ENCODE peak calls at places on chromosomes 12 and 14, in seven cellular contexts. W, H, S, E, B, N and M are unnamed samples.

GRCh38 chr12:56670836-56671235 is 17.2 kb downstream of the PTGES3 start:
- DNase-seq in W (no peak), H (no peak), S (no peak), E (no peak), B (no peak), N (no peak), M (no peak)

GRCh38 chr12:89501793-89502192 is 22.8 kb downstream of the GALNT4 start:
- DNase-seq in W (no peak), H (no peak), S (no peak), E (no peak), B (no peak), N (no peak), M (no peak)

GRCh38 chr12:113039911-113040425 is 16.6 kb upstream of the DTX1 start:
- DNase-seq in W (peak), H (no peak), S (peak), E (no peak), B (no peak), N (no peak), M (no peak)

GRCh38 chr12:55072093-55072492 is 52.3 kb downstream of the NEUROD4 start:
- DNase-seq in W (peak), H (peak), S (peak), E (no peak), B (no peak), N (peak), M (no peak)

GRCh38 chr12:69099201-69099837 is 140.1 kb upstream of the CPSF6 start:
- DNase-seq in W (no peak), H (peak), S (no peak), E (no peak), B (no peak), N (no peak), M (no peak)

GRCh38 chr12:62671321-62671720 is 204.7 kb downstream of the MON2 start:
- DNase-seq in W (no peak), H (no peak), S (peak), E (no peak), B (no peak), N (no peak), M (no peak)

GRCh38 chr14:38808734-38809455 is 294.1 kb downstream of the SEC23A start:
- DNase-seq in W (peak), H (peak), S (no peak), E (no peak), B (no peak), N (no peak), M (no peak)

GRCh38 chr12:108738165-108738564 is 6.8 kb upstream of the CORO1C start:
- DNase-seq in W (no peak), H (no peak), S (no peak), E (no peak), B (no peak), N (no peak), M (no peak)

GRCh38 chr12:3247596-3248270 is 170.6 kb downstream of the TSPAN9 start:
- DNase-seq in W (no peak), H (no peak), S (no peak), E (no peak), B (no peak), N (no peak), M (no peak)

GRCh38 chr12:78519422-78519821 is 345.2 kb upstream of the SYT1 start:
- DNase-seq in W (no peak), H (no peak), S (no peak), E (no peak), B (no peak), N (no peak), M (no peak)

GRCh38 chr14:30389901-30390394 is 169.0 kb upstream of the G2E3 start:
- DNase-seq in W (no peak), H (peak), S (no peak), E (no peak), B (no peak), N (no peak), M (no peak)

GRCh38 chr12:116662612-116663144 is 75.2 kb downstream of the SPRING1 start:
- DNase-seq in W (no peak), H (peak), S (no peak), E (peak), B (no peak), N (no peak), M (no peak)

GRCh38 chr12:77578471-77579262 is 252.0 kb upstream of the NAV3 start:
- DNase-seq in W (no peak), H (no peak), S (peak), E (peak), B (no peak), N (no peak), M (no peak)

GRCh38 chr14:89184952-89185351 is 232.1 kb downstream of the FOXN3 start:
- DNase-seq in W (no peak), H (no peak), S (no peak), E (no peak), B (no peak), N (no peak), M (no peak)

GRCh38 chr12:8544295-8544694 is 3.6 kb upstream of the CLEC4E start:
- DNase-seq in W (peak), H (peak), S (peak), E (peak), B (no peak), N (peak), M (peak)

GRCh38 chr12:132438139-132438700 is 51.7 kb upstream of the FBRSL1 start:
- DNase-seq in W (no peak), H (no peak), S (no peak), E (no peak), B (no peak), N (no peak), M (no peak)

GRCh38 chr14:55701638-55702037 is 121.6 kb downstream of the KTN1 start:
- DNase-seq in W (peak), H (no peak), S (peak), E (no peak), B (peak), N (no peak), M (no peak)

GRCh38 chr12:65561798-65562382 is 262.4 kb upstream of the HMGA2 start:
- DNase-seq in W (peak), H (no peak), S (peak), E (peak), B (no peak), N (no peak), M (no peak)

GRCh38 chr14:70670992-70671651 is 29.4 kb downstream of the TTC9 start:
- DNase-seq in W (no peak), H (no peak), S (no peak), E (no peak), B (no peak), N (no peak), M (no peak)

GRCh38 chr12:26845984-26846383 is 13.0 kb upstream of the ITPR2 start:
- DNase-seq in W (no peak), H (no peak), S (peak), E (peak), B (no peak), N (no peak), M (no peak)

GRCh38 chr12:26697217-26697616 is 135.8 kb downstream of the ITPR2 start:
- DNase-seq in W (no peak), H (no peak), S (no peak), E (no peak), B (no peak), N (no peak), M (no peak)

GRCh38 chr14:99687284-99688209 is 3.4 kb downstream of the CYP46A1 start:
- DNase-seq in W (peak), H (peak), S (no peak), E (no peak), B (no peak), N (no peak), M (peak)

GRCh38 chr12:42735869-42736361 is 146.4 kb upstream of the PRICKLE1 start:
- DNase-seq in W (no peak), H (no peak), S (no peak), E (no peak), B (no peak), N (no peak), M (no peak)

GRCh38 chr12:123427036-123427769 is 9.3 kb downstream of the RILPL2 start:
- DNase-seq in W (no peak), H (no peak), S (no peak), E (no peak), B (no peak), N (no peak), M (no peak)

GRCh38 chr12:5498081-5498480 is 66.2 kb downstream of the NTF3 start:
- DNase-seq in W (no peak), H (no peak), S (no peak), E (no peak), B (peak), N (no peak), M (no peak)

GRCh38 chr12:120066341-120066740 is 50.2 kb downstream of the RAB35 start:
- DNase-seq in W (peak), H (no peak), S (no peak), E (no peak), B (no peak), N (no peak), M (no peak)

GRCh38 chr12:125330645-125331341 is 265.6 kb downstream of the AACS start:
- DNase-seq in W (peak), H (peak), S (peak), E (no peak), B (no peak), N (peak), M (peak)

GRCh38 chr12:778615-779014 is 26.2 kb downstream of the WNK1 start:
- DNase-seq in W (no peak), H (no peak), S (no peak), E (no peak), B (no peak), N (no peak), M (no peak)

GRCh38 chr12:9951026-9951652 is 19.0 kb upstream of the CLEC2A start:
- DNase-seq in W (no peak), H (no peak), S (no peak), E (no peak), B (no peak), N (peak), M (no peak)

GRCh38 chr14:75979641-75980422 is 2.0 kb downstream of the TGFB3 start:
- DNase-seq in W (no peak), H (no peak), S (peak), E (no peak), B (no peak), N (no peak), M (no peak)

GRCh38 chr14:60161176-60162107 is 3.8 kb downstream of the DHRS7 start:
- DNase-seq in W (peak), H (peak), S (peak), E (no peak), B (no peak), N (no peak), M (no peak)

GRCh38 chr12:104656921-104657320 is 200.2 kb downstream of the CHST11 start:
- DNase-seq in W (no peak), H (no peak), S (peak), E (peak), B (no peak), N (no peak), M (no peak)

GRCh38 chr14:67710209-67710608 is 8.5 kb downstream of the RDH12 start:
- DNase-seq in W (peak), H (peak), S (peak), E (no peak), B (no peak), N (no peak), M (no peak)

GRCh38 chr12:46985816-46986215 is 93.6 kb upstream of the PCED1B start:
- DNase-seq in W (no peak), H (no peak), S (no peak), E (no peak), B (no peak), N (no peak), M (no peak)
- TF ChIP-seq CTCF in W (no peak), H (no peak), S (no peak), E (no peak), B (no peak), N (no peak), M (no peak)

GRCh38 chr14:50062438-50063039 is 53.8 kb downstream of the VCPKMT start:
- DNase-seq in W (peak), H (peak), S (peak), E (no peak), B (no peak), N (peak), M (no peak)
- TF ChIP-seq CTCF in W (peak), H (no peak), S (no peak), E (no peak), B (no peak), N (no peak), M (no peak)

DNA sequence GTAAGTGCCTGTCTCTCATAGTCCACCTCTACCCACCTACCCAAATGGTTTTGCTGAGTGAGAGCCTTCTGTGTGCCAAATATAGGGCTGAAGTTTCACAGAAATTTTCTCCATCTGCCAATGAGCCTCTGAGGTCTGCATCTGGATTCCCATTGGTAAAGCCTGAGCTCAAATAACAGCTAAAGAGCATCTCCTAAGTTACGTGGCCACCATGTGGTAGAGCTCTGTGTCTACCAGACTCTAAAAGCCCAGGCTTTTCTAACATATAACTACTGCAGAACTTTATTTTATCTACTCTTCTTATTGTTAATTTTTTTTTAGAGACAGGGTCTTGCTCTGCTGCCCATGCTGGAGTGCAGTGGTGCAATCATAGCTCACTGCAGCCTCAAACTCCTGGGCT is 16.0 kb downstream of the AMDHD1 start:
- DNase-seq in W (peak), H (peak), S (peak), E (no peak), B (no peak), N (no peak), M (no peak)
- TF ChIP-seq CTCF in W (peak), H (peak), S (no peak), E (peak), B (peak), N (no peak), M (peak)

DNA sequence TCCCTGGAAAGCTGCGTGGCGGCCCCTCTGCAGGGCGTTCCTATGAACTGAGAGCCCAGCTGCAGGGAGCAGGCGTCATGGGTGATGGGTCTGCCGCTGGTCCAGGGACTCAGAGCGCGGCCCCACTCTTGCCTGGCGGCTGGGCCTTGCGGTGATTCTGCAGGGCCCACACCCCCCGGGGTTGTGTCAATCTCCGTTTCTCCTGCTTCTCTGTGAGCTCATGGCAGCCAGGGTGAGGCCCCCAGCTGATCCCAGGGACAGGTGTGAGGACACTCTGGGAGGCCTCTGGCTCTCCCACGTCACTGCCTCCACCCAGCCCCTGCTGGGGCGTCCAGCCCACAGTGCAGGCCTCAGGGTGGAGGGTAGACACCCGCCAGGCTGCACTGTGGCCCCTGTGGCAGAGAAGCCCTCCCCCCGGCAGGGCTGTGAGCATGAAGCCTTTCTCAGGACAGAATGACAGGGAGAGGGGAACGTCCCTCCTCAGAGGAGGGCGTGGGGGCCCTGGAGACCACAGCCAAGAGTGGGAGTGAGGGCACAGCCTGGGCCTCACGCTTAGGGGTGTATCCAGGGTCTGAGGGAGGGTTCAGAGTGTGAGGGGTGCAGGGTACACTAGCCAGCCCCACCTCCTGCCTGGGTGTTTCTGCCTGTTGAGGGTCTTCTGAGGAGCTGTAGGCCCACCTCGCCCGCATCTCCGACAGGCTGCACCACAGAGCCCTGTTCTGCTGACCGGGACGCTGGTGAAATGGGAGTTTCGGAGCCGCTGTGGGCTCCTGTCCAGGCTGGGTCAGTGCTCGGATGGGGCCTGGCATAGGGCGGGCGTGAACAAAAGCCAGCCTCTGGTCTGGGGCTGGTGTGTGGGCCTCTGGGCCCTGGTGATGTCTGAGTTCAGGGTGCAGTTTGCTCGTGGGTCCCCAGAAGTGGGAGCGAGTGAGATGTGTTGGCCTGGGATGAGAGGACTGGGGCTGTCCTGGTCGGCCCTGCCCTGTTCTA is 26.7 kb upstream of the CRIP2 start:
- DNase-seq in W (no peak), H (no peak), S (no peak), E (no peak), B (no peak), N (no peak), M (no peak)
- TF ChIP-seq CTCF in W (no peak), H (no peak), S (no peak), E (no peak), B (no peak), N (no peak), M (no peak)